ENCODE peak calls at places on chromosomes 6 and 20, in eight cellular contexts. J is H9; K is CD8-positive, alpha-beta T cell; E is cardiac muscle cell; P is osteoblast; Z is lung; A is epithelial cell of esophagus; S is endothelial cell. Y is an unnamed sample.

GRCh38 chr6:163716690-163717089 is 302.2 kb downstream of the QKI start:
- DNase-seq in K (no peak), E (no peak), Z (no peak), S (no peak), P (no peak), J (no peak), A (no peak), Y (no peak)

GRCh38 chr6:35230950-35231349 is 17.2 kb downstream of the SCUBE3 start:
- DNase-seq in P (no peak), E (no peak), A (no peak), S (no peak), Z (peak), K (no peak), J (no peak), Y (no peak)

GRCh38 chr6:30060634-30060981 is 457 bp upstream of the POLR1H start:
- DNase-seq in K (peak), A (peak), J (no peak), P (no peak), Z (no peak), S (peak), E (peak), Y (no peak)

GRCh38 chr20:62211769-62212288 is 8.2 kb downstream of the HRH3 start:
- DNase-seq in A (no peak), E (no peak), P (peak), K (no peak), Z (no peak), S (no peak), J (no peak), Y (no peak)

GRCh38 chr6:122692807-122693580 is 82.8 kb downstream of the PKIB start:
- DNase-seq in S (no peak), K (no peak), E (no peak), P (no peak), A (no peak), J (no peak), Z (no peak), Y (no peak)

GRCh38 chr6:7215140-7215539 is 97.9 kb downstream of the SSR1 start:
- DNase-seq in J (no peak), P (no peak), S (no peak), Z (no peak), K (no peak), A (no peak), E (no peak), Y (no peak)

GRCh38 chr6:95802978-95803377 is 212.8 kb upstream of the FUT9 start:
- DNase-seq in S (no peak), P (no peak), Z (no peak), E (no peak), A (no peak), J (no peak), K (no peak), Y (no peak)

GRCh38 chr6:20699402-20699801 is 165.1 kb downstream of the CDKAL1 start:
- DNase-seq in E (no peak), K (no peak), P (no peak), A (peak), S (no peak), Z (no peak), J (no peak), Y (no peak)

GRCh38 chr20:43843096-43843964 is 71.3 kb upstream of the TOX2 start:
- DNase-seq in A (peak), S (no peak), E (no peak), J (no peak), K (no peak), Z (peak), P (peak), Y (no peak)

GRCh38 chr6:167974644-167975344 is 22.7 kb upstream of the KIF25 start:
- DNase-seq in Z (no peak), K (no peak), J (no peak), S (no peak), E (peak), P (peak), A (peak), Y (no peak)

GRCh38 chr6:130744601-130745382 is 82.4 kb upstream of the SMLR1 start:
- DNase-seq in Z (no peak), K (no peak), A (no peak), S (no peak), E (no peak), P (no peak), J (no peak), Y (no peak)

GRCh38 chr20:46348231-46348803 is 40.0 kb upstream of the CDH22 start:
- DNase-seq in E (peak), J (peak), K (no peak), A (no peak), S (peak), Z (no peak), P (peak), Y (no peak)

GRCh38 chr20:37945034-37945660 is 42.2 kb downstream of the VSTM2L start:
- DNase-seq in J (peak), Z (no peak), K (no peak), A (no peak), P (peak), E (no peak), S (no peak), Y (no peak)

GRCh38 chr6:169726049-169726400 is 1.7 kb upstream of the PHF10 start:
- DNase-seq in E (no peak), Z (no peak), S (no peak), P (no peak), A (no peak), J (no peak), K (no peak), Y (no peak)

GRCh38 chr6:82910818-82911217 is 154.8 kb downstream of the UBE3D start:
- DNase-seq in K (no peak), S (no peak), A (no peak), P (no peak), J (no peak), E (no peak), Z (no peak), Y (no peak)

GRCh38 chr6:36724514-36725385 is 27.1 kb downstream of the RAB44 start:
- DNase-seq in A (peak), Z (peak), S (peak), P (peak), J (peak), E (peak), K (no peak), Y (peak)
- TF ChIP-seq CTCF in A (peak), Z (peak), S (peak), P (peak), J (peak), E (peak), K (no peak), Y (peak)

GRCh38 chr20:51969191-51969590 is 166.9 kb upstream of the SALL4 start:
- DNase-seq in Z (no peak), P (no peak), J (no peak), A (no peak), K (no peak), E (no peak), S (no peak), Y (no peak)

GRCh38 chr20:51970858-51971257 is 168.5 kb upstream of the SALL4 start:
- DNase-seq in P (no peak), J (no peak), K (no peak), E (no peak), Z (no peak), A (no peak), S (no peak), Y (no peak)

GRCh38 chr20:51961964-51962761 is 159.8 kb upstream of the SALL4 start:
- DNase-seq in A (no peak), S (no peak), K (no peak), P (no peak), E (no peak), Z (no peak), J (no peak), Y (no peak)

GRCh38 chr20:51972031-51972430 is 169.7 kb upstream of the SALL4 start:
- DNase-seq in J (no peak), P (peak), E (no peak), A (no peak), Z (no peak), S (no peak), K (no peak), Y (no peak)

DNA sequence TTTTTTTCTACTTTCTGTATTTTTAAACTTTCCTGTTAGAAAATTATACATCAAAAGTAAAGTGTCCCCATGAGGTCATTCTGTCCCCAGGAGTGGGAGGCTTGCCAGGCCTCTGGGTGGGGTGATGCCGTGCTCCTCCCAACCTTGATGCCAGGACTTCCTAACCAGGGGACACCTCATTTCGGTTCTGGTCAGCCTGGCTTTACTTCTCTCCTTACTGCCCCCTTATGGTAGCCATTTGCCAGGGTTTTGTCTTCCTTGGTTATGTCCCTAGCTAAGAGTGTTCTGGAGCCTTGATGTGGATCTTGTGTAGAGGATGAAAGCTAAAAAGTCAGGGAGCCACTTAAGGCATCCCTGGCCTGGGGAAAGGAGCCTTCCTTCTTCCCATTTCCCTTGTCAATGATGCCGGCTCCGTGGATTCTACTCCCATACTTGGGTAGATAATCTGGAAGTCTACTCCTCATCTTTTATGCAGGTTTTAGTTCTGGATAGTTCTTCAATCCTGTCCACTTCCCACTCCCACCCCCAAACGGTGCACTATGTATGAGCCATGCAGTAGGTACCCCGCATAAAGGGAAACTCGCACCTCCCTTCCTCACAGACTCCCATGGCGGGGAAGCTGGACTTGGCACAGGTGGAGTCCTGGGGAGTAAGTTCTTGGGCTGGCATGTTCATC is 164.1 kb upstream of the SALL4 start:
- DNase-seq in A (peak), Z (peak), J (peak), P (peak), E (peak), K (no peak), S (peak), Y (peak)
- TF ChIP-seq CTCF in A (peak), Z (no peak), J (peak), P (peak), E (peak), K (no peak), S (peak), Y (peak)

GRCh38 chr20:21643417-21643816 is 62.0 kb upstream of the PAX1 start:
- DNase-seq in J (no peak), P (no peak), A (peak), K (no peak), Z (no peak), S (no peak), E (no peak), Y (no peak)

DNA sequence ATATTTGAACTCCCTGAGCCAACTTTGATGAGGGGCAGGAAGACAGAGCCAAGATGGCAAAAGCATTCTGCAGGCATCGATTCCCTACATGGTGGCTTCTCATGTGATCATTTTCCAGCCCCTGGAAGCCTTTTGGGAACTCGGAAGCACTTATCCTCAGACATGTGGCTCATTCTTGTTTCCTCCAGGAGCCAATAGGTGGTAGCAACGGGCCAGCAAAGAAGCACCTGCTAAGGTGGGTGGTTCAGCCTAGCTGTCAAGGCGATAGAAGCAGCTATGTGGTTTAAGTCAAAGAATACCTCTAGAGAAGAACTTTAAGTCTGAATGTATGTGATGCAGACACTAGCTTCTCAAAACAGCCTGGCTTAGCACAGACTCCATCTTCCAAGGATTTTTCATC is 64.9 kb upstream of the PAX1 start:
- DNase-seq in K (no peak), Z (no peak), S (peak), A (peak), E (peak), P (no peak), J (peak), Y (peak)
- TF ChIP-seq CTCF in K (no peak), Z (no peak), S (no peak), A (peak), E (no peak), P (no peak), J (peak), Y (peak)

GRCh38 chr6:149185799-149186357 is 131.6 kb upstream of the TAB2 start:
- DNase-seq in J (no peak), E (no peak), P (no peak), Z (no peak), K (no peak), A (no peak), S (no peak), Y (no peak)

GRCh38 chr6:149186873-149187272 is 130.6 kb upstream of the TAB2 start:
- DNase-seq in K (no peak), E (no peak), J (no peak), P (no peak), A (no peak), Z (no peak), S (no peak), Y (no peak)

GRCh38 chr6:149196091-149196490 is 121.4 kb upstream of the TAB2 start:
- DNase-seq in A (no peak), K (no peak), Z (no peak), P (no peak), S (no peak), E (peak), J (no peak), Y (no peak)

GRCh38 chr6:149194815-149195558 is 122.5 kb upstream of the TAB2 start:
- DNase-seq in Z (no peak), S (no peak), P (peak), E (peak), A (no peak), J (no peak), K (no peak), Y (no peak)

DNA sequence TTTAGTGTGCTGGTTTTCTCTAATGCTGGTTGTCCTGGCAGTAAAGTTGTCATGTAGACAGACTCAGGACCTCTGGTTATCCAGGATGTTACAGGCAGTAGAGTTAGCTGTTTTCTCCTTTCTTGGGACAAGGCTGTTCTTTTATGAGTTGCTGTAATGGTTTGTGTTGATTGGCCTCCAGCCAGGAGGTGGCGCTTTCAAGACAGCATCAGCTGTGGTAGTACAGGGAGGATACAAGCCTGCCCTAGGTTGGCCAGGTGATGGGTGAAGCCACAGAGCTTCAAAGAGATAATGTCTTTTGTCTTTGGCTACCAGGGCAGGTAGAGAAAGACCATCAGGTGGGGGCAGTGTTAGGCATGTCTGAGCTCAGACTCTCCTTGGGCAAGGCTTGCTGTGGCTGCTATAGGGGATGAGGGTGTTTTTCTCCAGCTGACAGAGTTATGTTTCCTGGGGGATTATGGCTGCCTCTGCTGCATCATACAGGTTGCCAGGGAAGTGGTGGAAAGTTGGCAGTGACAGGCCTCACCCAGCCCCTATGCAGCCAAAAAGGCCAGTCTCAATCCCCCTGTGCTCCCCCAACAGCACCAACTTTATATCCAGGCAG is 127.2 kb upstream of the TAB2 start:
- DNase-seq in K (peak), A (peak), S (peak), E (no peak), P (no peak), J (peak), Z (peak), Y (no peak)
- TF ChIP-seq CTCF in K (no peak), A (peak), S (peak), E (no peak), P (no peak), J (peak), Z (no peak), Y (no peak)

GRCh38 chr6:159170333-159170672 is 1.1 kb downstream of the FNDC1 start:
- DNase-seq in K (no peak), E (no peak), S (no peak), A (no peak), P (no peak), Z (no peak), J (no peak), Y (no peak)

GRCh38 chr6:159170999-159171712 is 2.0 kb downstream of the FNDC1 start:
- DNase-seq in K (no peak), S (no peak), Z (no peak), J (no peak), P (peak), A (peak), E (peak), Y (no peak)

GRCh38 chr6:159169557-159170332 is 545 bp downstream of the FNDC1 start:
- DNase-seq in P (peak), K (no peak), S (peak), A (peak), E (peak), Z (no peak), J (peak), Y (peak)

GRCh38 chr6:159168536-159169192 is 536 bp upstream of the FNDC1 start:
- DNase-seq in E (peak), A (no peak), K (no peak), Z (peak), J (peak), P (peak), S (peak), Y (no peak)

DNA sequence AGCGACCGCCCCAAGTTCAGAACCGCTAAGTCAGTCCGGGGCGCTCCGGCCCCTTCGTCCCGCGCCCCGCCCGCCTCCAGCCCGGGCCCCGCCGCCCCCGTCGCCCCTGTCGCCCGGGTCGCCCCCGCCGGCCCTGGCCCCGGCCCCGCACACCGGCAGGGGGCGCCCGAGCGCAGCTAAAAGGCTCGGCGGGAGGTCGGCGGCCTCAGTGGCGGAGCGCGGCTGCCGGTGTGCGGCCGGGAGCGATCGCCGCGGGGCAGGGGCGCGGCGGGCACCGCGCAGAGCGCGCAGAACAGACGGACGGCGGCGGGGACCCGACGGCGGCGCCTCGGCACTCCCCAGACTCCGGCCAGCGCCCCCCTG is at the start of gene FNDC1:
- DNase-seq in S (peak), Z (no peak), E (peak), A (no peak), J (peak), P (peak), K (peak), Y (peak)
- TF ChIP-seq CTCF in S (peak), Z (no peak), E (no peak), A (no peak), J (no peak), P (no peak), K (no peak), Y (peak)

DNA sequence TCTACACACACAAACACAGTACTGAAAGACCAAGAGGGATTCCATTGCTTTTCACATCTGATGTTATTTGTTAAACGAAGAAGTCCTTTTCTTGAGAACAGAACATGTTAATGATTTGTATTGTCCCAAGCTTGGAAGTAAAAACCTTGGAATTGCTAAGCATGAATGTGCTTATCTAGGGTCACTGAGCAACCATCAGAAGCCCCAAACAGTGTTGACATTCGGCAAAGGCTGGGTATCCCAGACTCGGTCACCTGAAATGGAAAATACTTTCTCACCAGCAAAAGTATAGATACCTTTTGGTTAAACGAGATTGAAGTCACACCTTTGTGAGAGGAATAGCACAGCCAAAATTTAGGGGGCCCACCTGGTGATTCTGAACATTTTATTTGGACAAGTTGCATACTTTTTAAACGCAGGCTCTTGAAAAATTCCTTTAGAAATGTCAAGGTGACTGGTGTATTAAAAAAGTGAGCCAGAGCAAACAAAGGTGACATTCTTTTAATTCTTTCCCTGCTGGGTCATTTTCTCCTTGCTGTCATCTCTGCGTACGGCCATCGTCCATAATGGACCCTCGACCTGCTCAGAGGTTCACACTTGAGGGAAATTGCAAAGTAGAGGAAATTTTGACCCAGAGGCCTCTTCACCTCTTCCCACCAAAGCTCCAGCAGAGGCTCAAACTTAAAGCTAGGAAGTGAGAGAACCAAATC is 95.8 kb upstream of the FOXA2 start:
- DNase-seq in P (no peak), Z (no peak), E (no peak), J (no peak), K (no peak), A (no peak), S (no peak), Y (no peak)
- TF ChIP-seq CTCF in P (no peak), Z (no peak), E (no peak), J (no peak), K (no peak), A (no peak), S (no peak), Y (no peak)

GRCh38 chr20:55580475-55580874 is 424.8 kb downstream of the CBLN4 start:
- DNase-seq in Z (no peak), K (no peak), E (no peak), A (peak), S (no peak), J (no peak), P (no peak), Y (no peak)
- TF ChIP-seq CTCF in Z (no peak), K (no peak), E (no peak), A (no peak), S (no peak), J (no peak), P (no peak), Y (no peak)

DNA sequence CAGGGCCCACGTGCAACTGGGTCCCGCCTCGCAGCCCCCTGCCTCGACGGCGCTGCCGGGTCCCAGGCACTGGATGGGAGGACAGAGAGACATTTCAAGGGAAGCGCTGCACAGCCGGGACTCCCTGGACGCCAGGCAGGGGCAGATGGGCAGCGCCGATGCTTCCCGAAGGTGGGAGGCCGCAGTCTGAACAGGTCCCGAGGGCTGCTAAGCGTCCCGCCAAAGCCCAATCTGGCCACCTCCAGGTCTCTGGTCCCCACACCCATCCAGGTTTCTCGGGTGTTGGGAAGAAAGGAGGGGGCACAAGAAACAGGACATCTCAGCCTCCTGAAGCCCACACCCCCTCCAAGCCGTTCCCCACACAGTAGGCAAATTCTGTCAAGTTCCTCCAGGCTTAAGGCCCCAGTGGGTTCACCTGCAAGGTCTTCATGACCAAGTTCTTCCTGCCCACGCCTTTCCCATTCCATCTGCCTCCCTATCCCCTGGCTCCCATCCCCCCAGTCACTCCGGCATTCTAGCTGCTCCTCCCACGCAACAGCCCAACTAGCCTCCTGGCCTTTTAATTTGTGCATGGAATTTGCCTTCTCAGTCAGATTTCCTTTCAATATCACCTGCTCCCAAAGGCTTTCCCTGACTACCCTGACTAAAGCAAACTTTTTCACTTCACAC is 5.4 kb upstream of the CPXM1 start:
- DNase-seq in S (no peak), P (peak), Z (no peak), J (peak), E (no peak), A (no peak), K (no peak), Y (peak)
- TF ChIP-seq CTCF in S (no peak), P (no peak), Z (no peak), J (no peak), E (no peak), A (no peak), K (no peak), Y (no peak)

Y was measured in GM13976.